ENCODE peak calls at places on chromosome 12, in ten cellular contexts. W, V, I, M, J, D, R, B, H and K are unnamed samples. For H3K4me1, the result is how much of the 10 kb centered on the place peaks cover.

GRCh38 chr12:56188786-56189335 is 422 bp downstream of the SMARCC2 start:
- DNase-seq in M (no peak), V (no peak), I (no peak), W (no peak), H (no peak), B (peak), J (peak), D (no peak), R (no peak), K (no peak)

GRCh38 chr12:24408305-24408704 is 458.8 kb upstream of the SOX5 start:
- DNase-seq in J (no peak), D (no peak), V (peak), H (no peak), R (no peak), I (no peak), W (no peak), B (no peak), M (no peak), K (no peak)

GRCh38 chr12:127636881-127637280 is 630.1 kb upstream of the TMEM132C start:
- DNase-seq in B (no peak), W (no peak), D (no peak), H (no peak), R (no peak), J (no peak), V (no peak), M (no peak), I (no peak), K (no peak)

GRCh38 chr12:93982847-93983315 is 165.5 kb upstream of the PLXNC1 start:
- DNase-seq in B (peak), R (no peak), W (no peak), I (no peak), M (no peak), H (no peak), J (no peak), D (no peak), V (no peak), K (no peak)

GRCh38 chr12:96751626-96752025 is 155.4 kb upstream of the NEDD1 start:
- DNase-seq in J (no peak), R (no peak), B (no peak), I (no peak), V (no peak), D (no peak), H (no peak), W (no peak), M (no peak), K (no peak)

GRCh38 chr12:42130670-42131402 is 13.8 kb downstream of the GXYLT1 start:
- DNase-seq in M (peak), J (no peak), B (no peak), W (peak), V (no peak), R (no peak), D (no peak), I (no peak), H (no peak), K (no peak)

GRCh38 chr12:52305921-52306705 is 14.8 kb upstream of the KRT81 start:
- DNase-seq in B (no peak), J (no peak), V (no peak), D (no peak), M (no peak), H (no peak), R (peak), I (no peak), W (no peak), K (no peak)

GRCh38 chr12:25083211-25083610 is 111.7 kb downstream of the DNAI7 start:
- DNase-seq in R (no peak), B (no peak), J (no peak), M (no peak), V (no peak), W (no peak), D (no peak), I (no peak), H (no peak), K (no peak)

GRCh38 chr12:119145367-119145766 is 33.4 kb upstream of the HSPB8 start:
- DNase-seq in D (no peak), W (no peak), R (no peak), B (no peak), I (no peak), V (no peak), H (no peak), M (no peak), J (no peak), K (no peak)

GRCh38 chr12:59403259-59403932 is 192.4 kb upstream of the SLC16A7 start:
- DNase-seq in D (no peak), I (no peak), B (peak), M (peak), H (peak), J (peak), W (no peak), V (peak), R (no peak), K (peak)

GRCh38 chr12:124740691-124741137 is 123.0 kb downstream of the SCARB1 start:
- DNase-seq in B (peak), D (no peak), W (no peak), H (no peak), R (no peak), I (no peak), M (no peak), V (no peak), J (no peak), K (no peak)

GRCh38 chr12:2439332-2440100 is 355.3 kb upstream of the FKBP4 start:
- DNase-seq in R (no peak), V (no peak), M (peak), J (peak), B (no peak), H (no peak), I (no peak), D (no peak), W (no peak), K (no peak)

GRCh38 chr12:55057466-55057865 is 37.7 kb downstream of the NEUROD4 start:
- DNase-seq in H (no peak), J (no peak), M (no peak), B (no peak), V (no peak), D (no peak), W (no peak), R (no peak), I (no peak), K (no peak)

GRCh38 chr12:1517007-1517406 is 77.4 kb downstream of the FBXL14 start:
- DNase-seq in V (no peak), D (no peak), W (no peak), B (no peak), H (no peak), R (no peak), I (no peak), J (peak), M (no peak), K (no peak)

GRCh38 chr12:104286538-104287482 is 16.7 kb upstream of the EID3 start:
- DNase-seq in R (peak), V (peak), B (peak), H (peak), M (peak), D (peak), I (peak), J (peak), W (peak), K (peak)

GRCh38 chr12:103848132-103848531 is 7.1 kb upstream of the NT5DC3 start:
- DNase-seq in M (no peak), B (no peak), R (no peak), V (no peak), H (no peak), I (no peak), J (no peak), W (no peak), D (no peak), K (no peak)

GRCh38 chr12:26750531-26751171 is 82.3 kb downstream of the ITPR2 start:
- DNase-seq in V (no peak), W (no peak), I (no peak), M (no peak), B (no peak), J (no peak), H (no peak), D (no peak), R (no peak), K (no peak)

GRCh38 chr12:65637774-65638173 is 186.5 kb upstream of the HMGA2 start:
- DNase-seq in J (no peak), D (no peak), R (no peak), I (no peak), M (no peak), W (no peak), V (no peak), B (no peak), H (no peak), K (no peak)

GRCh38 chr12:63844391-63845341 is at the start of gene SRGAP1:
- DNase-seq in W (peak), V (no peak), B (peak), D (peak), J (peak), M (peak), H (no peak), R (peak), I (peak), K (no peak)

GRCh38 chr12:119665164-119665929 is 2.6 kb upstream of the PRKAB1 start:
- DNase-seq in W (no peak), B (no peak), H (no peak), R (no peak), M (no peak), J (no peak), I (no peak), D (no peak), V (no peak), K (no peak)

GRCh38 chr12:115468087-115468510 is 784.1 kb upstream of the TBX3 start:
- DNase-seq in V (peak), M (no peak), W (no peak), B (peak), D (no peak), I (no peak), J (no peak), R (no peak), H (no peak), K (no peak)

GRCh38 chr12:57138526-57139272 is 8.7 kb downstream of the LRP1-AS start:
- DNase-seq in W (peak), M (no peak), B (peak), R (peak), V (no peak), I (no peak), H (no peak), D (peak), J (no peak), K (peak)

GRCh38 chr12:119682635-119683340 is 14.9 kb downstream of the PRKAB1 start:
- DNase-seq in J (no peak), I (no peak), B (no peak), H (no peak), V (no peak), W (no peak), D (no peak), M (no peak), R (no peak), K (no peak)

GRCh38 chr12:57837779-57838562 is 8.6 kb downstream of the CTDSP2 start:
- DNase-seq in B (peak), J (peak), R (no peak), D (peak), W (peak), H (no peak), I (no peak), M (no peak), V (no peak), K (peak)

GRCh38 chr12:64785816-64786215 is 26.6 kb upstream of the GNS start:
- DNase-seq in I (no peak), D (no peak), H (no peak), M (no peak), R (no peak), J (no peak), V (no peak), W (no peak), B (no peak), K (no peak)

GRCh38 chr12:104243551-104243950 is 28.0 kb downstream of the TXNRD1 start:
- DNase-seq in D (no peak), H (no peak), W (no peak), M (no peak), J (no peak), B (no peak), R (no peak), V (no peak), I (no peak), K (no peak)

GRCh38 chr12:27965966-27966365 is 6.6 kb downstream of the PTHLH start:
- DNase-seq in M (no peak), J (no peak), D (no peak), B (no peak), I (no peak), V (no peak), R (no peak), H (no peak), W (no peak), K (no peak)

GRCh38 chr12:114812858-114813761 is 129.1 kb upstream of the TBX3 start:
- DNase-seq in B (peak), J (no peak), W (no peak), H (no peak), D (no peak), M (no peak), R (no peak), V (no peak), I (no peak), K (no peak)

GRCh38 chr12:40058721-40059190 is 47.1 kb downstream of the SLC2A13 start:
- DNase-seq in B (peak), W (no peak), I (no peak), M (no peak), V (no peak), J (no peak), R (no peak), H (no peak), D (no peak), K (no peak)

GRCh38 chr12:49086116-49086515 is 8.5 kb downstream of the DHH start:
- DNase-seq in B (no peak), H (no peak), R (no peak), M (no peak), W (no peak), D (no peak), I (no peak), V (no peak), J (no peak), K (no peak)

GRCh38 chr12:52189376-52190174 is 2.2 kb downstream of the KRT80 start:
- DNase-seq in H (no peak), B (no peak), W (no peak), I (no peak), J (no peak), M (no peak), D (no peak), V (no peak), R (no peak), K (no peak)

GRCh38 chr12:58378038-58378437 is 436.7 kb downstream of the ATP23 start:
- DNase-seq in R (no peak), I (no peak), M (no peak), D (no peak), H (no peak), W (no peak), J (no peak), B (no peak), V (no peak), K (no peak)

GRCh38 chr12:52020539-52021336 is 14.0 kb downstream of the TAMALIN start:
- DNase-seq in R (peak), H (peak), W (no peak), J (peak), V (peak), I (no peak), D (peak), B (peak), M (no peak), K (no peak)

DNA sequence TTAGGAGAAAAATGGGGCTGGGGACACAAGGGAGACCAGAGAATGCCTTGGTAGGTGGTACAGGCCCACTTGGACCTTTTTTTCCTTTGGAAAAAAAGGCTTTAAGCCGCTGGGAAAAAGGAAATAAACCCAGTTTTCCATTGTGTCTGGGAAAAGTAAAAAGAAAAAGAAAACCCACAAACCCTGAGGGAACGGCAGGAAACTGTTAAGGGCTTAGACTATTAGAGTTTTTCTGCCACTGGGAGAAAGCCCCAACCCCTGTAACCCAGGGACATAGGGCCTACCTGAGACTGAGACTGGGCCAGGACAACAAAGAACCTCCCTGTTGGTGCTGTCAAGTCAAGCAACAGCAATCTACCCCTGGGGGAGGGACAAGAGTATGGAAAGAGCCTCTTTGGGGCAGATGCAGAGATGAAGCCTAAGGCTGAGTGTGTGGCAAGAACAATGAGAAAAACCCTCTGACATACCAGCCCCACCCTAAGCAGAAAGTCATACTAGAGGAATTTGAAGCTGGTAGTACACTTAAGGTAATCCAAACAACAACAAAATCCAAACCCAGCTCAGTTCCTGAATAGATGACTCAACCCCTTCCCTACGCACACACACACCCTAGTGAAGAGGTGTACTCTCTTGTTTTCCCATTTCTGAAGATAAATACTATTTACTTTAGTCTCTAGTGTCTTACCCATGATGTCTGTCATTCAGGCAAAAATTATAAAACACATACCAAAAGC is 22.8 kb downstream of the ATF1 start:
- DNase-seq in M (no peak), W (no peak), H (no peak), V (no peak), I (no peak), D (no peak), R (no peak), B (peak), J (no peak), K (no peak)
- H3K4me1 ChIP-seq in M (under half), W (under half), H (under half), V (under half), I (under half), D (under half), R (under half), B (under half), J (under half), K (under half)

DNA sequence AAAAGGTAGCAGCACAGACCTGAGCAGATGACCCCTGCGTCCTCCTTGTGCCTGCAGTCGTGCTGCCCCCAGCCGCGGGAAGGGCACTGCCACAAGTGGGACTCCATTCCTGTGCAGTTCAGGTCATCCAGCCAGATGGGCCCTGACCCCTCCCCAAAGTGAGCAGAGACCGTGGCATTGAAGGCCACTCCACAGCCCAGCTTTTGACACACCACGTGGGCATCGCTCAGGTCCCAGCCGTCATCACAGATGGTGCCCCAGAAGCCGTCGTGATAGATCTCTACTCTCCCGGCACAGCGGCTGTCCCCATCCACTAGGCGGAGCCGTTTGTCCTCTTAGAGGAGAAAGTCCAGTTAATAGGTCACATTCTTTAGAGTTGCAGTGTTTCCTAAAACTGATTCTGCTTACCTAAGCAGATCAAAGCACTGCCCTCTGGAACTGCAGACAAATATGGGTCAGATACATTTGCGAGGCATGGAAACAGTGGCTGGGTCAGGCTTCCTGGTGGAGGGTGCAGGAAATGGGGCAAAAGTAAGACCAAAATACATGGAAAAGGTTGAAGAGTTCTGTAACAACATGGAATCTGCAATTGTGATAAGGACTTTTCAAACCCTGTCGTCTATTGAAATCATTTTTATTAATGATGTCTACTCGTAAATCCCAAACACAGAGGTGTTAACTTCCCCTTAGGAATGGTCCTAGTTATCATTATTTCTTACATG is 69.4 kb downstream of the CD163L1 start:
- DNase-seq in D (peak), W (no peak), H (no peak), J (peak), I (peak), R (no peak), B (peak), M (no peak), V (peak), K (no peak)
- TF ChIP-seq CTCF in D (peak), W (peak), H (no peak), J (peak), I (no peak), R (no peak), B (peak), M (no peak), V (peak), K (peak)

GRCh38 chr12:128707488-128707887 is 116.3 kb downstream of the SLC15A4 start:
- DNase-seq in V (no peak), H (no peak), W (no peak), D (no peak), B (no peak), J (no peak), M (no peak), I (no peak), R (no peak), K (no peak)

GRCh38 chr12:128711486-128711885 is 112.3 kb downstream of the SLC15A4 start:
- DNase-seq in B (no peak), R (no peak), I (no peak), W (no peak), M (no peak), H (no peak), J (no peak), V (no peak), D (no peak), K (no peak)

GRCh38 chr12:128708789-128709188 is 115.0 kb downstream of the SLC15A4 start:
- DNase-seq in H (no peak), I (no peak), J (no peak), D (no peak), R (no peak), B (no peak), V (no peak), M (no peak), W (no peak), K (no peak)

GRCh38 chr12:128715485-128715884 is 108.3 kb downstream of the SLC15A4 start:
- DNase-seq in J (no peak), R (no peak), D (no peak), W (no peak), H (no peak), M (no peak), B (no peak), I (no peak), V (no peak), K (no peak)

GRCh38 chr12:128712622-128713021 is 111.1 kb downstream of the SLC15A4 start:
- DNase-seq in V (no peak), D (no peak), R (no peak), B (no peak), W (no peak), I (no peak), H (no peak), J (no peak), M (no peak), K (no peak)
- H3K4me1 ChIP-seq in V (under half), D (under half), R (under half), B (under half), W (under half), I (under half), H (under half), J (under half), M (under half), K (under half)

DNA sequence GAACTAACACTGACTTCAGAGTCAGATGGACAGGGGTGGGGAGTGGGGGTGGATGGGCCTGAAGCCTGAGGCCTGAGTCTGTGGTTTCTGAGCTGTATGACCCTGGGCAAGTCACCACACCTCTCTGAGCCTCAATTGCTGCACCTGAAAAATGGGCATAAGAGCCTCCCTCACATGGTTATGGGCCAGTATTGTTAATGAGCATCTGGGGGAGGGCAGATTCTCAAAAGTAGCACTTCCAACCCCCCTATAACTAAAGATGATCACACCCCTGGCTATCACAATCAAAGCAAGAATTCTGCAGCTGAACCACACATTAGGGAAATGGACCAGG is 168.6 kb downstream of the RBM19 start:
- DNase-seq in W (no peak), V (no peak), R (no peak), H (no peak), M (no peak), B (no peak), J (no peak), I (no peak), D (no peak), K (no peak)
- TF ChIP-seq CTCF in W (no peak), V (no peak), R (no peak), H (no peak), M (no peak), B (no peak), J (no peak), I (no peak), D (no peak), K (no peak)

GRCh38 chr12:120739821-120740613 is 14.4 kb downstream of the ACADS start:
- DNase-seq in B (no peak), J (no peak), D (no peak), W (no peak), V (no peak), H (no peak), R (no peak), I (no peak), M (no peak), K (no peak)
- H3K4me1 ChIP-seq in B (under half), J (under half), D (under half), W (under half), V (under half), H (under half), R (under half), I (under half), M (under half), K (under half)